ENCODE peak calls at places on chromosomes 13 and 19, in six cellular contexts. D, B, H, Y, U and N are unnamed samples.

GRCh38 chr19:7869453-7869909 is 4.7 kb downstream of the PRR36 start:
- DNase-seq in D (peak; percentile 80), B (peak; percentile 68), H (no peak), Y (peak; percentile 82), U (peak; percentile 80), N (peak; percentile 50)

GRCh38 chr13:24684600-24684998 is 4.4 kb downstream of the ATP12A start:
- DNase-seq in D (no peak), B (no peak), H (no peak), Y (no peak), U (no peak), N (no peak)

GRCh38 chr13:73338389-73338788 is 279.6 kb downstream of the KLF5 start:
- DNase-seq in D (no peak), B (no peak), H (no peak), Y (no peak), U (no peak), N (no peak)

GRCh38 chr19:56137405-56137804 is 3.7 kb upstream of the ZNF444 start:
- DNase-seq in D (no peak), B (no peak), H (no peak), Y (peak; percentile 93), U (peak; percentile 85), N (peak; percentile 8)

GRCh38 chr13:20428666-20429644 is 96.7 kb downstream of the CRYL1 start:
- DNase-seq in D (no peak), B (no peak), H (no peak), Y (no peak), U (no peak), N (no peak)

GRCh38 chr19:7318176-7318575 is 24.0 kb upstream of the INSR start:
- DNase-seq in D (no peak), B (no peak), H (no peak), Y (no peak), U (no peak), N (no peak)

GRCh38 chr19:42206871-42207755 is 10.4 kb downstream of the DEDD2 start:
- DNase-seq in D (no peak), B (peak; percentile 54), H (no peak), Y (no peak), U (no peak), N (no peak)

GRCh38 chr19:681029-681626 is 4.9 kb downstream of the FSTL3 start:
- DNase-seq in D (peak; percentile 96), B (peak; percentile 93), H (no peak), Y (peak; percentile 90), U (peak; percentile 53), N (no peak)

GRCh38 chr13:111539791-111540446 is 219.5 kb downstream of the TEX29 start:
- DNase-seq in D (peak; percentile 34), B (no peak), H (no peak), Y (no peak), U (no peak), N (no peak)

GRCh38 chr13:98410591-98410990 is 166.3 kb downstream of the STK24 start:
- DNase-seq in D (no peak), B (no peak), H (no peak), Y (no peak), U (no peak), N (no peak)

GRCh38 chr13:80630685-80631121 is 289.8 kb upstream of the SPRY2 start:
- DNase-seq in D (no peak), B (no peak), H (no peak), Y (no peak), U (no peak), N (peak; percentile 85)

GRCh38 chr19:3692141-3693029 is 7.9 kb downstream of the PIP5K1C start:
- DNase-seq in D (no peak), B (peak; percentile 64), H (no peak), Y (no peak), U (no peak), N (no peak)

GRCh38 chr19:45643024-45643926 is 4.1 kb upstream of the EML2 start:
- DNase-seq in D (peak; percentile 92), B (peak; percentile 68), H (peak; percentile 71), Y (peak; percentile 88), U (peak; percentile 83), N (peak; percentile 85)

GRCh38 chr19:13808856-13809255 is 13.6 kb downstream of the ZSWIM4 start:
- DNase-seq in D (no peak), B (no peak), H (no peak), Y (no peak), U (no peak), N (no peak)

GRCh38 chr19:40612831-40613668 is 11.9 kb downstream of the LTBP4 start:
- DNase-seq in D (peak; percentile 93), B (peak; percentile 89), H (no peak), Y (peak; percentile 72), U (no peak), N (no peak)

GRCh38 chr19:55310498-55310897 is 14.6 kb downstream of the TMEM150B start:
- DNase-seq in D (no peak), B (no peak), H (no peak), Y (no peak), U (no peak), N (no peak)

GRCh38 chr13:64529874-64530485 is 2700.2 kb downstream of the PCDH9 start:
- DNase-seq in D (peak; percentile 73), B (peak; percentile 13), H (peak; percentile 19), Y (no peak), U (no peak), N (no peak)

GRCh38 chr13:45718992-45719391 is 16.9 kb downstream of the CBY2 start:
- DNase-seq in D (peak; percentile 2), B (no peak), H (no peak), Y (no peak), U (no peak), N (peak; percentile 74)

GRCh38 chr13:58858870-58859371 is 1227.4 kb downstream of the PCDH17 start:
- DNase-seq in D (no peak), B (no peak), H (no peak), Y (no peak), U (no peak), N (no peak)

GRCh38 chr19:14433454-14434156 is 499 bp downstream of the PKN1 start:
- DNase-seq in D (peak; percentile 55), B (no peak), H (no peak), Y (peak; percentile 62), U (no peak), N (peak; percentile 18)

GRCh38 chr19:35336166-35336955 is 7.4 kb downstream of the CD22 start:
- DNase-seq in D (no peak), B (no peak), H (no peak), Y (no peak), U (no peak), N (no peak)

GRCh38 chr19:50509366-50509765 is 1.6 kb downstream of the JOSD2 start:
- DNase-seq in D (no peak), B (peak; percentile 40), H (no peak), Y (no peak), U (no peak), N (no peak)

GRCh38 chr19:33796164-33797100 is at the start of gene KCTD15:
- DNase-seq in D (peak; percentile 64), B (peak; percentile 75), H (no peak), Y (peak; percentile 51), U (no peak), N (peak; percentile 45)

GRCh38 chr19:55494172-55494761 is 6.0 kb downstream of the SSC5D start:
- DNase-seq in D (no peak), B (peak; percentile 81), H (no peak), Y (no peak), U (no peak), N (no peak)

DNA sequence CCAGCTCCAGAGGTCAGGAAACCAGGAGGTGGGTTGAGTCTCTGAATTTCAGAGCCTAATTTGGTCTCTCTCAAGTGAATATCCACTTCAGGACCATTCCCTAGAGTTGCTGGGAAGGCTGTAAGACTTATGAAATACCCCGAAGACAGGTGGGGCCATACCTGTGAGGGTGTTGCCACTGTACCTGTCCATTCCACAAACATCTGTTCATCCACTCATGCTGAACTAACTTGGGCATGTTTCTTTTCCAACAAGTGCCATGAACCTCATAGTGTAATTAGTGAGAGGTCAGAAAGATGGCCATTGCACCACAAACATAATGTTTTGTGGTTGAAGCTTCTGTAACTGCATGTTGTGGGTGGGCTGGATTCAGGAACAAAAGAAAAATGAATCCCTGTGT is 7.8 kb downstream of the ILF3 start:
- DNase-seq in D (no peak), B (no peak), H (no peak), Y (no peak), U (no peak), N (no peak)
- TF ChIP-seq POLR2AphosphoS5 in D (no peak), B (no peak), H (no peak), Y (no peak), U (no peak), N (no peak)

GRCh38 chr19:18637644-18638630 is 1.1 kb downstream of the KLHL26 start:
- DNase-seq in D (peak; percentile 54), B (peak; percentile 37), H (peak; percentile 32), Y (peak; percentile 73), U (no peak), N (no peak)

GRCh38 chr19:18635831-18636182 is 1.0 kb upstream of the KLHL26 start:
- DNase-seq in D (no peak), B (no peak), H (no peak), Y (no peak), U (no peak), N (no peak)

GRCh38 chr19:18634612-18635290 is 2.1 kb upstream of the KLHL26 start:
- DNase-seq in D (no peak), B (no peak), H (no peak), Y (no peak), U (no peak), N (no peak)

GRCh38 chr19:18636183-18636968 is 452 bp upstream of the KLHL26 start:
- DNase-seq in D (peak; percentile 98), B (peak; percentile 98), H (peak; percentile 87), Y (peak; percentile 99), U (peak; percentile 99), N (peak; percentile 96)

DNA sequence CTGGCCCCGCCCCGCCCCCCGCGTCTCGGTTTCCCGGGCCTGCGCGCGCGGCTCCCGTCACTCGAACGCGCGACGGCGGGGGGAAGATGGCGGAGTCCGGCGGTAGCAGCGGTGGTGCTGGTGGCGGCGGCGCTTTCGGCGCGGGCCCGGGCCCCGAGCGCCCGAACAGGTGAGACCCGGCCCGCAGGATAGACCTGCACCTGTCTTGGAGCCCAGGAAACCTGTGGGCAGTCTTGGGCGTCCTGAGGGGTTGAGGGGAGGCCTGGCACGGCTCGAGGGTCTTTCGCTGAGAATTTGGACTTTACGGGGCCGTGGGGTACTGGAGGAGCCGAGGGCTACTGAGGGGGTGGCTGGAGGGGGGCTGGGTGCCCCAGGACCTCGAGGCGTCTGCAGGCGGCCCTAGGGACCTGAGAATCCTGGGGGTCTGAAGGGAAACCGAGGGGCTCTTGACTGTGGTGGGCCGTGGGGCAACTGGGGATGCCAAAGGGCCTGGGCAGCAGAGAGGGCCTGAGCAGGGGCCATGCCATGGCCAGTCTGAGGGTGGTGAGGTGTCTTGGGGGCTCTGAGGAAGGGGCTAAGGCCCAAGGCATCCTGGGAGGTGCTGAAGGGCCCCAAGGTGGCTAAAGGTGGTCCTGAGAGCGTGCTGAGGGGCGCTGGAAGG is at the start of gene KLHL26:
- DNase-seq in D (no peak), B (no peak), H (no peak), Y (no peak), U (no peak), N (no peak)
- TF ChIP-seq POLR2AphosphoS5 in D (peak; percentile 67), B (peak; percentile 73), H (peak; percentile 70), Y (peak; percentile 69), U (peak; percentile 87), N (no peak)

GRCh38 chr13:30314562-30314961 is 7.2 kb upstream of the KATNAL1 start:
- DNase-seq in D (no peak), B (no peak), H (no peak), Y (no peak), U (no peak), N (no peak)
- TF ChIP-seq POLR2AphosphoS5 in D (no peak), B (no peak), H (no peak), Y (no peak), U (no peak), N (no peak)

DNA sequence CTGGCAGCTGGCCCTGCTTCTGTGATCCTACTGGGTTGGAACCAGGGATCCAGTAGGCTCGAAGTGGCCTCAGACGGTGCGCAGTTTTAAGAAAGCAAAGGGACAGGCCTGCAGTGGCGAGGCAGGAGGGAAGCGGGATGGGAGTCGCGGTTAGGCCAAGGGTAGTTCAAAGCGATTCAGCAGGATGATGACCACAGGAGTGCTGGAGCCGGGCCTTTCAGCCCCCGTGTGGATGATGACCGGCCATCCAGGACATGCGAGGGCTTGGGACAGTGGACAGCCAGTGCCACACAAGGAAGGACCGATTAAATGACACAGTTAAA is 853 bp downstream of the RNASEH2B start:
- DNase-seq in D (peak; percentile 68), B (no peak), H (peak; percentile 27), Y (no peak), U (peak; percentile 56), N (peak; percentile 42)
- TF ChIP-seq POLR2AphosphoS5 in D (no peak), B (no peak), H (no peak), Y (no peak), U (peak; percentile 14), N (no peak)